ENCODE peak calls at places on chromosomes 4 and X, in ten cellular contexts. E is CD8-positive, alpha-beta T cell; K is heart left ventricle; Q is cardiac muscle cell; F is upper lobe of right lung; A is uterus; I is H1; D is MM.1S; S is brain microvascular endothelial cell; P is GM23248. X is an unnamed sample.

GRCh38 chr4:16297003-16297402 is 70.7 kb upstream of the TAPT1 start:
- DNase-seq in E (no peak), D (no peak), F (no peak), S (no peak), Q (no peak), I (no peak), P (peak; percentile 2), A (no peak), K (no peak), X (no peak)

GRCh38 chr4:153676491-153676890 is 7.6 kb upstream of the TLR2 start:
- DNase-seq in E (no peak), S (peak; percentile 81), P (peak; percentile 22), K (no peak), A (no peak), Q (no peak), F (no peak), D (no peak), I (no peak), X (no peak)

GRCh38 chr4:72312032-72312650 is 256.9 kb downstream of the ADAMTS3 start:
- DNase-seq in K (peak; percentile 78), F (no peak), E (no peak), A (peak; percentile 76), I (no peak), D (no peak), Q (peak; percentile 95), P (peak; percentile 97), S (peak; percentile 96), X (peak; percentile 34)

GRCh38 chr4:8688041-8688907 is 95.7 kb downstream of the CPZ start:
- DNase-seq in Q (peak; percentile 29), S (peak; percentile 3), E (no peak), D (peak; percentile 31), F (peak; percentile 65), A (no peak), I (peak; percentile 25), K (no peak), P (peak; percentile 70), X (no peak)

GRCh38 chr4:54066718-54067129 is 2.3 kb upstream of the CHIC2 start:
- DNase-seq in I (no peak), Q (no peak), A (no peak), S (no peak), F (no peak), P (no peak), E (no peak), D (no peak), K (no peak), X (no peak)

GRCh38 chrX:134004038-134004437 is 18.6 kb upstream of the GPC3 start:
- DNase-seq in F (no peak), A (peak; percentile 33), E (no peak), Q (peak; percentile 77), I (no peak), D (no peak), P (peak; percentile 42), S (peak; percentile 6), K (no peak), X (no peak)

GRCh38 chr4:176507845-176508533 is 188.2 kb downstream of the SPCS3 start:
- DNase-seq in K (no peak), Q (no peak), D (no peak), S (no peak), I (no peak), P (no peak), E (no peak), F (no peak), A (no peak), X (no peak)

GRCh38 chr4:54092405-54092759 is 7.6 kb upstream of the GSX2 start:
- DNase-seq in A (no peak), K (no peak), F (no peak), S (no peak), E (no peak), P (no peak), I (no peak), D (no peak), Q (no peak), X (no peak)

GRCh38 chr4:82666970-82667665 is 105.3 kb upstream of the TMEM150C start:
- DNase-seq in K (no peak), D (no peak), A (no peak), P (peak; percentile 29), E (no peak), Q (no peak), I (no peak), S (no peak), F (no peak), X (no peak)

GRCh38 chrX:45306794-45307193 is 106.1 kb upstream of the DIPK2B start:
- DNase-seq in S (no peak), I (no peak), P (no peak), F (no peak), A (no peak), Q (no peak), E (no peak), K (no peak), D (no peak), X (no peak)

GRCh38 chr4:83125738-83126141 is 11.2 kb upstream of the PLAC8 start:
- DNase-seq in I (no peak), A (no peak), Q (no peak), S (no peak), D (no peak), K (no peak), P (no peak), F (no peak), E (peak; percentile 65), X (no peak)

GRCh38 chr4:68346461-68346860 is 3.4 kb downstream of the YTHDC1 start:
- DNase-seq in Q (no peak), D (no peak), F (no peak), A (no peak), I (no peak), P (peak; percentile 33), E (no peak), S (no peak), K (no peak), X (no peak)

GRCh38 chrX:23773601-23774175 is 9.3 kb upstream of the SAT1 start:
- DNase-seq in P (no peak), Q (no peak), I (no peak), E (peak; percentile 64), F (no peak), A (no peak), S (no peak), K (no peak), D (peak; percentile 62), X (no peak)

GRCh38 chrX:135985123-135985973 is at the start of gene SLC9A6:
- DNase-seq in A (peak; percentile 69), S (peak; percentile 4), K (peak; percentile 78), P (peak; percentile 73), E (peak; percentile 69), F (peak; percentile 90), I (no peak), Q (peak; percentile 57), D (peak; percentile 72), X (no peak)
- H3K27me3 ChIP-seq in A (no peaks in the 10 kb centered on the region), S (no peaks in the 10 kb centered on the region), K (no peaks in the 10 kb centered on the region), P (no peaks in the 10 kb centered on the region), E (no peaks in the 10 kb centered on the region), F (no peaks in the 10 kb centered on the region), I (no peaks in the 10 kb centered on the region), Q (no peaks in the 10 kb centered on the region), D (no peaks in the 10 kb centered on the region), X (no peaks in the 10 kb centered on the region)

GRCh38 chrX:40100537-40101429 is 3.0 kb upstream of the BCOR start:
- DNase-seq in Q (no peak), S (no peak), K (no peak), D (no peak), E (no peak), I (no peak), P (no peak), F (no peak), A (peak; percentile 60), X (no peak)
- H3K27me3 ChIP-seq in Q (no peaks in the 10 kb centered on the region), S (no peaks in the 10 kb centered on the region), K (no peaks in the 10 kb centered on the region), D (no peaks in the 10 kb centered on the region), E (no peaks in the 10 kb centered on the region), I (peaks cover 4% of the 10 kb centered on the region), P (no peaks in the 10 kb centered on the region), F (no peaks in the 10 kb centered on the region), A (no peaks in the 10 kb centered on the region), X (no peaks in the 10 kb centered on the region)

DNA sequence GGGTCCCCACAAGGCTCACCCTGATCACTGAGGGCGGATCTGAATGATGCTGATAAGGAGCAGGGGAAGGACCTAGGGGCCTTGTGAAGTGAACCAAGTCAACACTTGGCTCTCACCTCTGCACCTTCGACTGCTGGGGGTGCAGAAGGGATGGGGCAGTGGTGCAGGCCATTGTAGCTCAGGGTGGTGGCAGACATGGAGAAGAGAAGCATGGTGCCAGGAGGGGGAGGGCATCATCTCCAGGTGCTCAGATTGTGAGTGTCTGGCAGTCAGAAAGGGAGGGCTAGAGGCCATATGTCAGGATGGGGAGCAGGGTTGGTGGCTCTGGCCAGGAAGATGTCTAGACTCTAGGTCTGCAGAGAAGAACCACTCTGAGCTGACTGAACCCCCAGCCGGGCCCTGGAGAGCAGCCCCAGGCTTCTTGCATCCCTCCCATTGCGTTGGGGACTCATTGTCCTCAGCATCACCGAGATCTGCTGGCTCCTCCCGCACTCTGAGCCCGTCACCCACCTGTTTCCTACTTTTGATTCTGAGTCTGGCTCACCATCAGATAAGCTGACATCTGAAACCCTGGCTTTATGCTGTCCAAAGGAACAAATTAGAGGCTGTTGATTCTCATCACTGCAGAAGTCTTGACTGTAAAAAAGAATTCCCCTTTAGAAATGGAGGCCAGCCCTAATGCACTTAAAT is 3.8 kb downstream of the APLN start:
- DNase-seq in P (no peak), E (no peak), A (no peak), D (no peak), F (no peak), S (no peak), I (no peak), K (no peak), Q (no peak), X (no peak)
- H3K27me3 ChIP-seq in P (no peaks in the 10 kb centered on the region), E (no peaks in the 10 kb centered on the region), A (no peaks in the 10 kb centered on the region), D (no peaks in the 10 kb centered on the region), F (no peaks in the 10 kb centered on the region), S (no peaks in the 10 kb centered on the region), I (peaks cover 14% of the 10 kb centered on the region), K (no peaks in the 10 kb centered on the region), Q (peaks cover 48% of the 10 kb centered on the region), X (no peaks in the 10 kb centered on the region)

GRCh38 chrX:14864626-14865025 is 8.2 kb downstream of the FANCB start:
- DNase-seq in D (no peak), F (no peak), I (no peak), P (peak; percentile 48), Q (peak; percentile 14), S (no peak), K (no peak), E (no peak), A (no peak), X (no peak)
- H3K27me3 ChIP-seq in D (no peaks in the 10 kb centered on the region), F (no peaks in the 10 kb centered on the region), I (no peaks in the 10 kb centered on the region), P (no peaks in the 10 kb centered on the region), Q (no peaks in the 10 kb centered on the region), S (no peaks in the 10 kb centered on the region), K (no peaks in the 10 kb centered on the region), E (no peaks in the 10 kb centered on the region), A (no peaks in the 10 kb centered on the region), X (no peaks in the 10 kb centered on the region)

DNA sequence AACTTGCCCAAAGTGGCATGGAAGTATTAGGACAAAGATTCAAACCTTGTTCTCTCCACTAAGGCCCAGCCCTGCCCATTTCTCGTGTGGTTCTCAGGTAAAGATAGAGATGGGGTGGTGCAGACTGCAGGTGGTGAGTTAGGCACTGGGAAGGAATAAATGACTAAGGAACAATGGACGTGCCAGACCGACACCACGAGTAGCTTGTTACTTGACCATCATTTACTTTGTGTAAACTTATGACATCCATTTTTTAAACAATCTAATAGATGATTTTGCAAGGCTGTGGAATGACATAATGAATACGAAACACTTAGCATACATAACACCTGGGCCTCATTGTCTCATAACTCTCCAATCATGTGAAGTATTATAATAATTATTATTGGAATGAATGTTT is 137.3 kb upstream of the CPEB2 start:
- DNase-seq in Q (no peak), A (no peak), F (no peak), K (no peak), I (no peak), D (no peak), E (no peak), P (no peak), S (no peak), X (no peak)
- H3K27me3 ChIP-seq in Q (no peaks in the 10 kb centered on the region), A (no peaks in the 10 kb centered on the region), F (no peaks in the 10 kb centered on the region), K (no peaks in the 10 kb centered on the region), I (no peaks in the 10 kb centered on the region), D (no peaks in the 10 kb centered on the region), E (no peaks in the 10 kb centered on the region), P (no peaks in the 10 kb centered on the region), S (no peaks in the 10 kb centered on the region), X (no peaks in the 10 kb centered on the region)

X was measured in thoracic aorta.